ENCODE peak calls at places on chromosomes 4 and X, in seven cellular contexts. O, P, B, Z, V, Q and K are unnamed samples.

GRCh38 chr4:30525662-30526061 is 194.5 kb upstream of the PCDH7 start:
- DNase-seq in Z (no peak), P (no peak), O (no peak), Q (no peak), B (no peak), V (no peak), K (no peak)

GRCh38 chr4:153792007-153792892 is 3.4 kb upstream of the SFRP2 start:
- DNase-seq in B (peak), V (peak), Z (no peak), Q (peak), O (no peak), P (peak), K (peak)

GRCh38 chr4:143374771-143375170 is 38.1 kb downstream of the GAB1 start:
- DNase-seq in B (no peak), Q (no peak), O (no peak), Z (no peak), P (no peak), V (no peak), K (no peak)

GRCh38 chr4:40121515-40121914 is 64.9 kb downstream of the N4BP2 start:
- DNase-seq in Z (peak), V (peak), Q (no peak), P (no peak), O (no peak), B (no peak), K (no peak)

GRCh38 chr4:116122131-116122530 is 963.2 kb downstream of the TRAM1L1 start:
- DNase-seq in Z (no peak), B (no peak), Q (no peak), P (no peak), V (peak), O (no peak), K (no peak)

GRCh38 chr4:177442623-177443155 is 452 bp upstream of the AGA start:
- DNase-seq in V (peak), Z (no peak), Q (no peak), P (no peak), O (peak), B (no peak), K (peak)

GRCh38 chrX:15881498-15881897 is 26.9 kb upstream of the AP1S2 start:
- DNase-seq in V (no peak), Q (no peak), B (no peak), O (no peak), P (no peak), Z (no peak), K (no peak)

GRCh38 chr4:10075158-10075863 is 41.3 kb downstream of the WDR1 start:
- DNase-seq in O (no peak), B (peak), Z (no peak), V (no peak), P (no peak), Q (no peak), K (no peak)

GRCh38 chr4:6848717-6849305 is 60.8 kb upstream of the TBC1D14 start:
- DNase-seq in V (no peak), O (no peak), B (no peak), Q (no peak), Z (peak), P (no peak), K (no peak)

GRCh38 chr4:56307423-56307822 is 79.9 kb downstream of the AASDH start:
- DNase-seq in O (no peak), B (no peak), P (no peak), Q (no peak), V (peak), Z (peak), K (no peak)

GRCh38 chr4:26874110-26874509 is 13.5 kb downstream of the STIM2 start:
- DNase-seq in B (no peak), V (no peak), O (no peak), Z (no peak), Q (no peak), P (no peak), K (no peak)

GRCh38 chr4:86220137-86220536 is 139.7 kb downstream of the MAPK10 start:
- DNase-seq in O (no peak), P (no peak), B (no peak), Q (no peak), Z (peak), V (peak), K (no peak)

GRCh38 chr4:42605264-42605663 is 51.6 kb downstream of the ATP8A1 start:
- DNase-seq in Z (no peak), B (no peak), Q (no peak), V (no peak), P (no peak), O (no peak), K (no peak)

GRCh38 chr4:5940470-5941203 is 47.8 kb upstream of the CRMP1 start:
- DNase-seq in V (no peak), B (no peak), Z (peak), P (no peak), Q (peak), O (no peak), K (no peak)

GRCh38 chr4:183399166-183399565 is 45.3 kb upstream of the CDKN2AIP start:
- DNase-seq in Z (no peak), B (no peak), V (no peak), Q (no peak), P (no peak), O (peak), K (no peak)

GRCh38 chrX:19811807-19812604 is 75.4 kb downstream of the SH3KBP1 start:
- DNase-seq in Q (no peak), O (no peak), B (no peak), Z (peak), P (no peak), V (no peak), K (no peak)

GRCh38 chr4:108849611-108850406 is 87.0 kb upstream of the ETNPPL start:
- DNase-seq in Z (peak), O (no peak), V (peak), P (no peak), Q (no peak), B (no peak), K (no peak)

GRCh38 chr4:184900184-184900583 is 74.4 kb upstream of the ACSL1 start:
- DNase-seq in P (no peak), Z (no peak), O (no peak), B (no peak), Q (no peak), V (no peak), K (no peak)

GRCh38 chr4:11483076-11483475 is 54.4 kb upstream of the HS3ST1 start:
- DNase-seq in Z (no peak), P (no peak), Q (no peak), V (no peak), B (no peak), O (no peak), K (no peak)

GRCh38 chr4:41174444-41174843 is 39.9 kb downstream of the APBB2 start:
- DNase-seq in Z (peak), V (peak), Q (no peak), O (no peak), B (no peak), P (no peak), K (no peak)

GRCh38 chrX:275967-276587 is 5.1 kb upstream of the PLCXD1 start:
- DNase-seq in P (no peak), V (peak), B (peak), O (peak), Q (no peak), Z (peak), K (peak)

GRCh38 chr4:25875281-25875745 is 12.5 kb upstream of the SEL1L3 start:
- DNase-seq in O (no peak), Q (no peak), Z (no peak), P (no peak), V (no peak), B (no peak), K (no peak)

GRCh38 chr4:71009796-71010588 is 16.5 kb downstream of the DCK start:
- DNase-seq in Q (no peak), O (peak), V (peak), B (no peak), P (no peak), Z (peak), K (no peak)

GRCh38 chrX:55201930-55202579 is 18.1 kb upstream of the PAGE5 start:
- DNase-seq in Z (no peak), B (no peak), P (no peak), V (no peak), O (no peak), Q (no peak), K (no peak)

GRCh38 chrX:40085086-40085551 is 12.6 kb downstream of the BCOR start:
- DNase-seq in O (no peak), V (peak), Z (peak), B (no peak), P (no peak), Q (no peak), K (no peak)

GRCh38 chr4:69970071-69970470 is 4.5 kb upstream of the CSN2 start:
- DNase-seq in V (no peak), O (no peak), Z (no peak), P (no peak), B (no peak), Q (no peak), K (no peak)

GRCh38 chrX:116276191-116276700 is 105.7 kb downstream of the AGTR2 start:
- DNase-seq in B (no peak), Q (no peak), P (no peak), Z (no peak), V (no peak), O (no peak), K (no peak)

GRCh38 chrX:44344194-44344593 is 722 bp upstream of the EFHC2 start:
- DNase-seq in V (no peak), P (no peak), Z (no peak), O (peak), B (peak), Q (no peak), K (no peak)

GRCh38 chrX:40671126-40671525 is 23.8 kb upstream of the CXorf38 start:
- DNase-seq in Q (no peak), Z (no peak), O (no peak), V (no peak), B (no peak), P (no peak), K (no peak)

GRCh38 chr4:183738081-183738673 is 79.1 kb downstream of the TRAPPC11 start:
- DNase-seq in P (no peak), B (no peak), Q (no peak), Z (no peak), V (no peak), O (peak), K (no peak)

GRCh38 chrX:13659057-13659456 is 6.1 kb downstream of the TCEANC start:
- DNase-seq in O (no peak), Z (peak), B (no peak), P (no peak), Q (no peak), V (peak), K (no peak)

GRCh38 chr4:153619811-153620210 is 64.3 kb upstream of the TLR2 start:
- DNase-seq in Z (no peak), P (no peak), Q (no peak), B (no peak), O (no peak), V (no peak), K (no peak)

GRCh38 chr4:15402146-15402545 is 25.7 kb upstream of the C1QTNF7 start:
- DNase-seq in Z (peak), P (no peak), V (peak), Q (no peak), B (no peak), O (no peak), K (no peak)

GRCh38 chr4:134958862-134959261 is 757.3 kb upstream of the PABPC4L start:
- DNase-seq in B (no peak), O (no peak), Z (no peak), V (no peak), Q (no peak), P (no peak), K (no peak)

GRCh38 chr4:118969359-118969758 is 80.7 kb downstream of the SYNPO2 start:
- DNase-seq in P (no peak), Z (peak), O (no peak), B (no peak), Q (no peak), V (peak), K (peak)

GRCh38 chr4:173013232-173013932 is 155.2 kb upstream of the GALNT7 start:
- DNase-seq in O (peak), P (peak), Q (peak), Z (peak), V (peak), B (no peak), K (peak)
- TF ChIP-seq CTCF in O (peak), P (peak), Q (peak), Z (peak), V (peak), B (peak), K (peak)

GRCh38 chrX:34875204-34875603 is 67.4 kb upstream of the FAM47B start:
- DNase-seq in V (peak), Z (peak), P (no peak), B (no peak), Q (no peak), O (no peak), K (no peak)
- TF ChIP-seq CTCF in V (no peak), Z (no peak), P (no peak), B (no peak), Q (no peak), O (no peak), K (no peak)

DNA sequence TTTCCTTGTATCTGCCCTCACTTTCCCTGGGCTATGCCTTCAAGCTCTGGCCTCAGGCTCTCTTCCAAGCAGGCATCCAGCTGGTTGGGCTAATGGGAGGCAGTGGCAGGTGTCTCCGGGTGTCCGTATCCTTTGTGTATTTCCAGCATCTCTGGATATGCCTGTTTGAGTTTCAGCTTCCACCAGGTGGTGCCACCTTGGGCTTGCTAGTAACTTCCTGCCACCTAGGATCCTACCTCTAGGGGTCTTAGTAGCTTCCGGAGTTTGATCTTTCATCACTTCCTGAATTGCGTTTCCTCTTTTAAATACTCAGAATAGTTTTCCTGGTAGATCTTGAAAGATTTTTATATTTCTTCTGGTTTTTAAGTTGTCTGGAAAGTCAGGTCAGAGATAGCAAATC is 23.2 kb upstream of the ANOS1 start:
- DNase-seq in P (no peak), Q (no peak), O (no peak), B (no peak), Z (no peak), V (no peak), K (peak)
- TF ChIP-seq CTCF in P (peak), Q (peak), O (no peak), B (no peak), Z (no peak), V (peak), K (no peak)

GRCh38 chr4:164383187-164384181 is 370.4 kb upstream of the SMIM31 start:
- DNase-seq in O (no peak), P (peak), Q (peak), V (no peak), Z (peak), B (peak), K (peak)
- TF ChIP-seq CTCF in O (no peak), P (peak), Q (peak), V (no peak), Z (no peak), B (no peak), K (peak)

GRCh38 chrX:110143454-110144210 is 140.7 kb downstream of the TMEM164 start:
- DNase-seq in O (no peak), Z (no peak), P (no peak), Q (no peak), V (no peak), B (no peak), K (no peak)

GRCh38 chrX:110145305-110145704 is 142.4 kb downstream of the TMEM164 start:
- DNase-seq in Z (no peak), O (no peak), B (no peak), P (no peak), V (no peak), Q (no peak), K (no peak)

GRCh38 chrX:110145854-110146253 is 142.9 kb downstream of the TMEM164 start:
- DNase-seq in Z (peak), Q (no peak), P (peak), O (peak), V (peak), B (no peak), K (peak)

GRCh38 chrX:110142096-110142495 is 139.2 kb downstream of the TMEM164 start:
- DNase-seq in V (no peak), P (no peak), Z (no peak), B (no peak), Q (no peak), O (no peak), K (no peak)

GRCh38 chrX:110146521-110146920 is 143.6 kb downstream of the TMEM164 start:
- DNase-seq in V (peak), Q (peak), Z (peak), P (peak), O (peak), B (no peak), K (peak)
- TF ChIP-seq CTCF in V (peak), Q (peak), Z (peak), P (peak), O (peak), B (peak), K (no peak)

GRCh38 chrX:2548731-2549423 is 48.1 kb upstream of the DHRSX start:
- DNase-seq in B (no peak), O (no peak), V (peak), Q (no peak), P (no peak), Z (no peak), K (no peak)
- TF ChIP-seq CTCF in B (no peak), O (no peak), V (no peak), Q (peak), P (no peak), Z (no peak), K (no peak)

GRCh38 chrX:72006461-72006860 is 95.8 kb downstream of the NHSL2 start:
- DNase-seq in P (no peak), Z (no peak), B (no peak), Q (no peak), O (no peak), V (no peak), K (no peak)

GRCh38 chrX:72002886-72003285 is 92.2 kb downstream of the NHSL2 start:
- DNase-seq in O (no peak), Z (no peak), B (no peak), P (no peak), V (no peak), Q (no peak), K (no peak)

GRCh38 chrX:72005046-72005445 is 94.4 kb downstream of the NHSL2 start:
- DNase-seq in V (no peak), O (no peak), Q (no peak), P (no peak), B (no peak), Z (no peak), K (no peak)

GRCh38 chrX:72001906-72002305 is 91.3 kb downstream of the NHSL2 start:
- DNase-seq in Z (no peak), V (no peak), Q (no peak), P (no peak), O (no peak), B (no peak), K (no peak)

DNA sequence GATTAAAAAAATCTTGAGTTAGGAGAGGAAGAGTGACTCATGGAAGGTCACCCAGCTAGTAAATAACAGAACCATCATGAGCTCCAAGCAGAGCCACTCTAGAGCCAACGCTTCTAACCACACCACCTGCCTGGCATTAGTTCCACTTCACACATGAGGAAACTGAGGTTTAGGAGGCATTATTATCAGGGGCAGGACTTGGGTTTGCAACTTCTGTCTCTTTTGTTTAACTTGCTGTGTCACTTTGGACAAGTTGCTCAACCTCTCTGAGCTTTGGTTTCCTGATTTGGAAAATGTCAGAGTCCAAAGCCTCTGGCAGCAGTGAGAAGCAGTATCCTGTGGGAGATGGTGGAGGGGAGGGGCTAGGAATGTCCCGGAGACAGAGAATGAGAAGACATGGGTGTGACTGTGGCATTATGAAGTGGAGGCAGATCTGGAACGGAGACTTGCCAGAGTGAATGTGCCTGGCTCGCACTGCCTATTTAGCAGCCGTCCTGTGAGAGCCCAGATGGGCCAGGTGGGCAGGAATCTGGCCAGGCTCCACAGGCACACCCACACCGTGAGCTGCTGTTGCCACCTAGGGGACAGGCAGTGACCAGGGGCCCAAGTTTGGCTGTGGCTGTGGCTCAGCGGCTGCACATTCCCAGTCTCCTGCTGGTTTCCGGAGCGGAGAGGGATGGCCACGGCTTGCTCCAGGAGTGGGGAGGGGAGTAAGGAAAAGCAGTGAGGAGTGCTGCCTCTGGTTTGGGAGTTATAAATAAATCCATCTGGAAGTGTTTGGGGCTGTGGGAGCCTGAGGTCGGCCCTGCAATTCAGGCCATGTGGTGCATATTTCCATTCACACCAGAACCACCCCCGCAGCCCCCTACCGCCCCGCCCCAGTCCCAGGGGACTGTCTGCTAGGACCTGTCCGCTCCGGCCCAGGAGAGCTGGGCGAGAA is 93.4 kb downstream of the NHSL2 start:
- DNase-seq in Q (no peak), B (no peak), Z (no peak), O (no peak), P (no peak), V (peak), K (peak)
- TF ChIP-seq CTCF in Q (peak), B (no peak), Z (no peak), O (no peak), P (peak), V (no peak), K (peak)